ENCODE peak calls at places on chromosomes 6 and 20, in ten cellular contexts. Y is caudate nucleus; N is ELR; J is esophagus squamous epithelium; W is neural progenitor cell; H is tibial nerve; V is aorta; S is M059J; U is stimulated activated CD4-positive, alpha-beta T cell treated with anti-CD3 and anti-CD28 coated beads, Interleukin-1b, Interleukin-23, amount 100 ng/mL, for 24 hours; X is islet precursor cell. D is an unnamed sample.
A peak's percentile ranks its signal among the peaks of the same experiment; 100 is the strongest.

GRCh38 chr6:158608221-158608620 is 36.3 kb downstream of the DYNLT1 start:
- DNase-seq in Y (no peak), N (no peak), J (no peak), W (no peak), H (no peak), V (no peak), S (no peak), U (no peak), X (peak; percentile 33), D (no peak)

GRCh38 chr20:56171087-56172012 is 77.2 kb upstream of the MC3R start:
- DNase-seq in Y (no peak), N (peak; percentile 41), J (no peak), W (peak; percentile 22), H (no peak), V (no peak), S (peak; percentile 35), U (no peak), X (peak; percentile 61), D (no peak)

GRCh38 chr6:2730353-2730752 is 20.4 kb downstream of the MYLK4 start:
- DNase-seq in Y (no peak), N (no peak), J (no peak), W (no peak), H (no peak), V (no peak), S (no peak), U (no peak), X (no peak), D (no peak)

GRCh38 chr20:32859961-32860360 is 1.2 kb downstream of the EFCAB8 start:
- DNase-seq in Y (no peak), N (no peak), J (no peak), W (no peak), H (no peak), V (no peak), S (peak; percentile 21), U (no peak), X (no peak), D (no peak)

GRCh38 chr6:165831812-165832470 is 168.9 kb upstream of the PDE10A start:
- DNase-seq in Y (no peak), N (no peak), J (no peak), W (no peak), H (no peak), V (no peak), S (no peak), U (no peak), X (no peak), D (no peak)

GRCh38 chr6:166996406-166996805 is 2.8 kb upstream of the CEP43 start:
- DNase-seq in Y (no peak), N (peak; percentile 38), J (no peak), W (no peak), H (no peak), V (no peak), S (peak; percentile 14), U (no peak), X (no peak), D (no peak)

GRCh38 chr20:40525356-40525755 is 163.7 kb downstream of the MAFB start:
- DNase-seq in Y (no peak), N (peak; percentile 21), J (no peak), W (no peak), H (no peak), V (no peak), S (peak; percentile 67), U (no peak), X (no peak), D (no peak)

GRCh38 chr6:14969126-14969525 is 276.7 kb upstream of the JARID2 start:
- DNase-seq in Y (no peak), N (no peak), J (no peak), W (no peak), H (no peak), V (no peak), S (no peak), U (no peak), X (no peak), D (no peak)

GRCh38 chr6:26051683-26052310 is 35.4 kb upstream of the HFE start:
- DNase-seq in Y (no peak), N (no peak), J (no peak), W (no peak), H (no peak), V (no peak), S (peak; percentile 40), U (no peak), X (no peak), D (no peak)

GRCh38 chr20:51429696-51430095 is 112.8 kb downstream of the NFATC2 start:
- DNase-seq in Y (no peak), N (no peak), J (no peak), W (no peak), H (no peak), V (no peak), S (no peak), U (no peak), X (no peak), D (no peak)

GRCh38 chr6:150992682-150993081 is 127.2 kb downstream of the MTHFD1L start:
- DNase-seq in Y (no peak), N (no peak), J (no peak), W (no peak), H (no peak), V (no peak), S (no peak), U (no peak), X (no peak), D (no peak)

GRCh38 chr6:144809120-144809519 is 524.0 kb downstream of the UTRN start:
- DNase-seq in Y (no peak), N (peak; percentile 81), J (no peak), W (no peak), H (no peak), V (no peak), S (peak; percentile 81), U (no peak), X (no peak), D (no peak)

GRCh38 chr20:63791497-63792156 is 39.4 kb downstream of the ZBTB46 start:
- DNase-seq in Y (no peak), N (no peak), J (no peak), W (no peak), H (peak; percentile 24), V (no peak), S (no peak), U (no peak), X (no peak), D (no peak)

GRCh38 chr6:105879902-105880547 is 206.1 kb upstream of the PRDM1 start:
- DNase-seq in Y (no peak), N (no peak), J (no peak), W (no peak), H (peak; percentile 41), V (no peak), S (no peak), U (no peak), X (no peak), D (peak; percentile 52)

GRCh38 chr6:43669050-43669921 is 18.3 kb downstream of the MRPS18A start:
- DNase-seq in Y (peak; percentile 6), N (peak; percentile 56), J (no peak), W (peak; percentile 64), H (peak; percentile 31), V (peak; percentile 88), S (peak; percentile 71), U (no peak), X (peak; percentile 67), D (no peak)

GRCh38 chr6:135600086-135600702 is 102.7 kb upstream of the AHI1 start:
- DNase-seq in Y (no peak), N (no peak), J (no peak), W (no peak), H (no peak), V (peak; percentile 72), S (no peak), U (no peak), X (no peak), D (no peak)

GRCh38 chr20:39195495-39196129 is 233.5 kb downstream of the DHX35 start:
- DNase-seq in Y (no peak), N (no peak), J (no peak), W (peak; percentile 47), H (no peak), V (no peak), S (peak; percentile 6), U (no peak), X (no peak), D (no peak)

GRCh38 chr6:134238006-134238405 is 79.9 kb downstream of the SGK1 start:
- DNase-seq in Y (no peak), N (no peak), J (no peak), W (no peak), H (no peak), V (no peak), S (no peak), U (no peak), X (no peak), D (no peak)

GRCh38 chr6:38702471-38703397 is at the start of gene GLO1:
- DNase-seq in Y (peak; percentile 97), N (peak; percentile 99), J (peak; percentile 85), W (peak; percentile 98), H (peak; percentile 97), V (peak; percentile 98), S (peak; percentile 100), U (peak; percentile 76), X (peak; percentile 99), D (peak; percentile 89)

GRCh38 chr6:90080876-90081464 is 186.7 kb downstream of the GJA10 start:
- DNase-seq in Y (no peak), N (no peak), J (no peak), W (no peak), H (no peak), V (no peak), S (no peak), U (no peak), X (no peak), D (no peak)

GRCh38 chr6:125747589-125748533 is 1.6 kb upstream of the HEY2 start:
- DNase-seq in Y (no peak), N (peak; percentile 23), J (no peak), W (peak; percentile 69), H (peak; percentile 38), V (peak; percentile 87), S (peak; percentile 57), U (no peak), X (peak; percentile 81), D (no peak)

GRCh38 chr6:36745283-36745682 is 47.7 kb downstream of the RAB44 start:
- DNase-seq in Y (no peak), N (no peak), J (no peak), W (no peak), H (no peak), V (no peak), S (no peak), U (no peak), X (no peak), D (no peak)

GRCh38 chr6:53793318-53793975 is 1.4 kb upstream of the LRRC1 start:
- DNase-seq in Y (no peak), N (peak; percentile 74), J (no peak), W (peak; percentile 60), H (no peak), V (no peak), S (peak; percentile 55), U (no peak), X (peak; percentile 83), D (no peak)

GRCh38 chr20:12715371-12715770 is 293.4 kb upstream of the SPTLC3 start:
- DNase-seq in Y (no peak), N (no peak), J (no peak), W (no peak), H (no peak), V (no peak), S (no peak), U (no peak), X (no peak), D (no peak)

GRCh38 chr20:23270427-23270911 is 80.1 kb upstream of the NXT1 start:
- DNase-seq in Y (no peak), N (peak; percentile 16), J (no peak), W (no peak), H (no peak), V (no peak), S (peak; percentile 91), U (no peak), X (peak; percentile 83), D (no peak)